ENCODE peak calls at places on chromosomes 1 and 21, in nine cellular contexts. C is H1, X is transverse colon, O is GM12878, R is tibial nerve, B is suprapubic skin, J is ovary, H is upper lobe of left lung, P is K562. A is an unnamed sample.

GRCh38 chr1:63721531-63722189 is 52.2 kb upstream of the ROR1 start:
- DNase-seq in O (no peak), P (no peak), J (no peak), B (no peak), X (no peak), H (no peak), R (no peak), C (no peak), A (no peak)

GRCh38 chr1:30511563-30512252 is 211.7 kb downstream of the MATN1 start:
- DNase-seq in P (no peak), X (no peak), C (no peak), H (no peak), B (no peak), J (no peak), O (no peak), R (no peak), A (no peak)

GRCh38 chr1:30449428-30450147 is 273.8 kb downstream of the MATN1 start:
- DNase-seq in P (no peak), B (no peak), R (no peak), C (no peak), H (no peak), O (no peak), X (no peak), J (no peak), A (no peak)

GRCh38 chr1:153347856-153348255 is 785 bp downstream of the PGLYRP4 start:
- DNase-seq in R (no peak), J (no peak), H (no peak), X (no peak), P (no peak), O (no peak), B (no peak), C (no peak), A (no peak)

GRCh38 chr1:240492832-240493440 is 119.0 kb downstream of the GREM2 start:
- DNase-seq in J (no peak), O (no peak), B (no peak), X (peak; percentile 33), R (no peak), H (peak; percentile 80), P (peak; percentile 35), C (peak; percentile 81), A (no peak)

GRCh38 chr1:178055779-178056471 is 38.0 kb upstream of the RASAL2 start:
- DNase-seq in X (no peak), B (no peak), R (no peak), C (no peak), H (no peak), P (no peak), O (peak; percentile 32), J (no peak), A (no peak)

GRCh38 chr1:4105300-4105880 is 205.3 kb upstream of the C1orf174 start:
- DNase-seq in J (no peak), O (no peak), P (no peak), X (no peak), B (no peak), H (no peak), C (no peak), R (no peak), A (peak; percentile 46)

GRCh38 chr1:24149854-24150227 is 6.9 kb upstream of the IL22RA1 start:
- DNase-seq in O (no peak), H (no peak), X (peak; percentile 74), C (no peak), R (no peak), J (no peak), P (peak; percentile 79), B (no peak), A (no peak)

GRCh38 chr1:206470692-206471414 is 577 bp downstream of the IKBKE start:
- DNase-seq in R (no peak), X (peak; percentile 51), B (no peak), J (no peak), H (no peak), C (no peak), O (peak; percentile 68), P (no peak), A (no peak)

GRCh38 chr1:51686450-51686849 is 69.6 kb downstream of the OSBPL9 start:
- DNase-seq in J (no peak), C (no peak), R (no peak), H (no peak), B (no peak), X (no peak), O (no peak), P (no peak), A (no peak)

GRCh38 chr1:170415734-170416372 is 116.1 kb upstream of the GORAB start:
- DNase-seq in O (no peak), R (no peak), H (no peak), X (no peak), J (no peak), B (no peak), C (no peak), P (no peak), A (no peak)

GRCh38 chr1:90708236-90708786 is 8.8 kb downstream of the BARHL2 start:
- DNase-seq in J (no peak), P (no peak), O (no peak), R (no peak), B (no peak), H (no peak), C (no peak), X (no peak), A (no peak)
- H3K27me3 ChIP-seq in J (no peaks in the 10 kb centered on the region), P (peaks cover 59% of the 10 kb centered on the region), O (peaks cover 23% of the 10 kb centered on the region), R (peaks cover 11% of the 10 kb centered on the region), B (peaks cover 100% of the 10 kb centered on the region), H (peaks cover 78% of the 10 kb centered on the region), C (peaks cover 86% of the 10 kb centered on the region), X (peaks cover 99% of the 10 kb centered on the region), A (peaks cover 100% of the 10 kb centered on the region)

GRCh38 chr1:9416506-9416905 is 122.8 kb upstream of the SLC25A33 start:
- DNase-seq in O (no peak), R (no peak), P (no peak), X (no peak), H (no peak), B (no peak), J (no peak), C (no peak), A (no peak)

GRCh38 chr1:9416918-9417500 is 122.3 kb upstream of the SLC25A33 start:
- DNase-seq in P (no peak), O (no peak), B (no peak), X (no peak), H (no peak), R (no peak), C (no peak), J (no peak), A (no peak)

GRCh38 chr1:9418851-9419250 is 120.4 kb upstream of the SLC25A33 start:
- DNase-seq in P (no peak), J (no peak), B (no peak), R (no peak), O (no peak), H (no peak), X (no peak), C (no peak), A (no peak)

GRCh38 chr1:9419642-9420041 is 119.6 kb upstream of the SLC25A33 start:
- DNase-seq in B (no peak), X (no peak), C (no peak), J (no peak), R (no peak), P (no peak), H (no peak), O (no peak), A (no peak)

DNA sequence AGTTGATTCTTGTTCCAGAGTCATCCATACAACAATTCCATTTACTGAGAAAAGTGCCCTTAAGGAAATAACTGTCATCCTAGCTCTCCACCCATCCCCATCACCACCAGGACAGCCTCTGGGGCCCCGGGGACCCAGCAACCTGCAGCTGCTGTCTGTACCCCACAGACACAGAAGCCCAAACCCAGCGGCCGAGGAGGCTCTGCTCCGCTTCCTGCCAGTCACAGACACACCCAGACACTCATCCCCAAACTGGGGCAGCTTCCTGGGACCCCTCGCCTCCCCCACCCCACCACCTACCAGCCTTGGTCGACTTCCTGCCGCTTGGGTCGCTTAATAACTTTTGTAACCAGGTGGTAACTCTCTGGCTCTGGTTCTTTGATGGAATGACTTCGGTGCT is 121.6 kb upstream of the SLC25A33 start:
- DNase-seq in J (no peak), O (no peak), C (no peak), X (no peak), H (no peak), R (no peak), B (no peak), P (no peak), A (no peak)
- TF ChIP-seq EP300 in J (no peak), O (no peak), C (no peak), X (no peak), H (no peak), R (no peak), B (no peak), P (no peak), A (no peak)

DNA sequence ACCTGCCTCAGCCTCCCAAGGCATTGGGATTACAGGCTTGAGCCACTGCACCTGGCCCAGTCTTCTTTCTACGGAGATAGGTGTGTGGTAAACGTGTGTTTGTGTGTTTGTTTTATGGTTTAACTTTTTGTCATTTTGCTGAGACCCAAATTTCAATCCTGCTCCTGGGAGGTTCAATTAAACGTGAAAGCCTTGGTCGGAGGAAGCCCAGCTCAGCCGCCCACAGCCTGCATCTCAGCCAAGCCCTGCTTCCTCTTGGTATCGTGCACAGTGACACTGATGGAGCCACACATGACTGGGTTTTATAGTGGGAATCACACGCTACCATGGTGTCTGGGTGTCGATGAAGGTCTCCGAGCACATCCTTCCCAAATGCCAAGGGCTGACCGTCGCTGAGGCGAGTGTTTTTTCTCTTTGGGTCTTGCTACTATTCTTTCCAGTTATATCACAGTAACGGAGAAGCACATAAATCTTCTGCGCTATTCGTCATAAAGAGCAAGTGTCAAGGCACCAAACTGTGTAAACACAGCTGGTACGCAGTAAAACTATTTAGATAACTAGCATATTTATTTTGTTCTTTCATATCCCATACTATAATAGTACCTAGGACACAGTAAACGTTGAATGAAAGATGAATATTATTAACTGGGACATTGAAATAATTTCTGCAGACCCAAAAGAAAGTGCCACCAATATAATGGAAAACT is 39.3 kb downstream of the HLCS start:
- DNase-seq in B (no peak), X (no peak), O (no peak), H (no peak), P (no peak), C (no peak), R (no peak), J (no peak), A (no peak)
- TF ChIP-seq POLR2A in B (no peak), X (no peak), O (no peak), H (no peak), P (no peak), C (no peak), R (no peak), J (no peak), A (no peak)

DNA sequence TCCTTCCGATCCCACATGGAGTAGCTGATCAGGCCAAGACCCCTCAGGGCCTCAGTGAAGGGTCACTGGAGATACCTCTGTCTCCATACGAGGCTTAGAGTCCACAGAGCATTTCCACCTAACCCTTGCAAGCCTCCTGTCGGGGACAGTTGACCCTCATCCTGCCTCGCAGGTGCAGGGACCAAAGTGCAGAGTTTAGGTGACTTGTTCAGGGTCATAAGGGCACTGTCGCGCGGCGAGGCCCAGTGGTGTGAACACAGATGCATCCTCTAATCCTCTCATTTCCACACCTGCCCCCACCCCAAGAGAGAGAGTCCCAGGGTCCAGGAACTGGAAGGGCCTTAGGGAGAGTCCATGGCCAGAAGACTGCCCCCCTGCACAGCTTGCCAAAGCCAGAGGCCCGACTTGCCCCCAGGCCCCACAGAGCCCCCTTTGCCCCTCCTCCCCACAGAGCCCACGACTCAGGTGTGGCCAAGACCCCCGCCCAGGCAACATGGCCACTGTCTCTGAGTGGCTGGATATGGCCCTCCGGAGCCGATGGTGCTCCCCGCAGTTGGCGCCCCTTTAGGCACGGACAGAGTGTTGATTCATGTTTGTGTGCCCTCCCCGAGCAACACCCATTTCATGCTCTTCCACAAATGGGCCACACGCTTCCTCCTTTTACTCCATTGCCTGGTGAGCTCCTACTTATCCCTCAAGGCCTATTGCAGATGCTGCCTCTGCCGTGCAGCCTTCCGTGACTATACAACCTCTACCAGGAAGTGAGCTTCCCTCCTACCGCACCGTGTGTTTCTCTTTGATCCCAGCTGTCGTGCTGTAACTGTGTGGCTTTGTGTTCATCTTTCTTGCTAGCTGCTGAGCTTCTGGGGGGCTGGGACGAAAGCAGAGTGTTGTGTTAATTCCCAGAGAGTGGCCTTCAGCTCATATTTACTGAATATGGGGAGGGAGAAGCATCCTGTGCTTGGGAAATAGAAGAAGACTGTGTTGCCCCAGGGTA is 1.7 kb downstream of the TRPM2 start:
- DNase-seq in O (peak; percentile 35), J (no peak), B (no peak), R (no peak), C (no peak), X (no peak), P (no peak), H (no peak), A (no peak)
- H3K27me3 ChIP-seq in O (no peaks in the 10 kb centered on the region), J (no peaks in the 10 kb centered on the region), B (peaks cover 31% of the 10 kb centered on the region), R (no peaks in the 10 kb centered on the region), C (peaks cover 13% of the 10 kb centered on the region), X (peaks cover 25% of the 10 kb centered on the region), P (peaks cover 65% of the 10 kb centered on the region), H (peaks cover 12% of the 10 kb centered on the region), A (peaks cover 14% of the 10 kb centered on the region)